ENCODE peak calls at places on chromosome 7, in ten cellular contexts. One of them, this sample, is unnamed.

GRCh38 chr7:81232084-81232799 is 313.4 kb upstream of the SEMA3C start:
- DNase-seq in hepatocyte: no peak
- DNase-seq in transverse colon: peak
- DNase-seq in epithelial cell of proximal tubule: no peak
- DNase-seq in heart right ventricle: no peak
- DNase-seq in dorsolateral prefrontal cortex: no peak
- DNase-seq in ovary: no peak
- DNase-seq in left ventricle myocardium inferior: peak
- DNase-seq in colonic mucosa: no peak
- DNase-seq in stomach: peak
- DNase-seq in this sample: no peak

GRCh38 chr7:42794673-42795072 is 117.2 kb downstream of the C7orf25 start:
- DNase-seq in heart right ventricle: no peak
- DNase-seq in transverse colon: no peak
- DNase-seq in stomach: no peak
- DNase-seq in left ventricle myocardium inferior: no peak
- DNase-seq in hepatocyte: no peak
- DNase-seq in ovary: no peak
- DNase-seq in epithelial cell of proximal tubule: no peak
- DNase-seq in colonic mucosa: no peak
- DNase-seq in dorsolateral prefrontal cortex: no peak
- DNase-seq in this sample: no peak

GRCh38 chr7:156650042-156650441 is 9.5 kb downstream of the RNF32 start:
- DNase-seq in heart right ventricle: no peak
- DNase-seq in colonic mucosa: peak
- DNase-seq in ovary: no peak
- DNase-seq in transverse colon: peak
- DNase-seq in epithelial cell of proximal tubule: no peak
- DNase-seq in left ventricle myocardium inferior: no peak
- DNase-seq in dorsolateral prefrontal cortex: no peak
- DNase-seq in hepatocyte: peak
- DNase-seq in stomach: peak
- DNase-seq in this sample: peak

GRCh38 chr7:73429218-73429617 is 4.4 kb upstream of the FZD9 start:
- DNase-seq in ovary: peak
- DNase-seq in colonic mucosa: no peak
- DNase-seq in hepatocyte: peak
- DNase-seq in epithelial cell of proximal tubule: no peak
- DNase-seq in heart right ventricle: no peak
- DNase-seq in left ventricle myocardium inferior: no peak
- DNase-seq in transverse colon: no peak
- DNase-seq in dorsolateral prefrontal cortex: no peak
- DNase-seq in stomach: no peak
- DNase-seq in this sample: peak

GRCh38 chr7:157276731-157277562 is 59.9 kb upstream of the DNAJB6 start:
- DNase-seq in epithelial cell of proximal tubule: no peak
- DNase-seq in ovary: no peak
- DNase-seq in heart right ventricle: no peak
- DNase-seq in transverse colon: no peak
- DNase-seq in hepatocyte: no peak
- DNase-seq in left ventricle myocardium inferior: no peak
- DNase-seq in colonic mucosa: no peak
- DNase-seq in dorsolateral prefrontal cortex: no peak
- DNase-seq in stomach: no peak
- DNase-seq in this sample: no peak

GRCh38 chr7:51023547-51023946 is 240.9 kb upstream of the GRB10 start:
- DNase-seq in transverse colon: no peak
- DNase-seq in heart right ventricle: no peak
- DNase-seq in hepatocyte: no peak
- DNase-seq in epithelial cell of proximal tubule: no peak
- DNase-seq in left ventricle myocardium inferior: no peak
- DNase-seq in colonic mucosa: peak
- DNase-seq in ovary: no peak
- DNase-seq in stomach: no peak
- DNase-seq in dorsolateral prefrontal cortex: no peak
- DNase-seq in this sample: no peak

GRCh38 chr7:66921396-66921917 is 432 bp downstream of the TMEM248 start:
- DNase-seq in left ventricle myocardium inferior: no peak
- DNase-seq in stomach: peak
- DNase-seq in ovary: peak
- DNase-seq in colonic mucosa: peak
- DNase-seq in heart right ventricle: peak
- DNase-seq in epithelial cell of proximal tubule: no peak
- DNase-seq in hepatocyte: peak
- DNase-seq in transverse colon: peak
- DNase-seq in dorsolateral prefrontal cortex: no peak
- DNase-seq in this sample: peak

GRCh38 chr7:158569858-158570239 is 17.8 kb downstream of the PTPRN2 start:
- DNase-seq in epithelial cell of proximal tubule: no peak
- DNase-seq in colonic mucosa: no peak
- DNase-seq in left ventricle myocardium inferior: no peak
- DNase-seq in heart right ventricle: no peak
- DNase-seq in transverse colon: no peak
- DNase-seq in hepatocyte: no peak
- DNase-seq in dorsolateral prefrontal cortex: no peak
- DNase-seq in ovary: no peak
- DNase-seq in stomach: no peak
- DNase-seq in this sample: no peak

GRCh38 chr7:99385564-99385963 is 11.0 kb downstream of the ARPC1B start:
- DNase-seq in stomach: no peak
- DNase-seq in ovary: no peak
- DNase-seq in hepatocyte: no peak
- DNase-seq in left ventricle myocardium inferior: no peak
- DNase-seq in heart right ventricle: no peak
- DNase-seq in dorsolateral prefrontal cortex: no peak
- DNase-seq in epithelial cell of proximal tubule: no peak
- DNase-seq in colonic mucosa: no peak
- DNase-seq in transverse colon: no peak
- DNase-seq in this sample: no peak

GRCh38 chr7:22248111-22248809 is 108.7 kb downstream of the RAPGEF5 start:
- DNase-seq in left ventricle myocardium inferior: no peak
- DNase-seq in transverse colon: no peak
- DNase-seq in dorsolateral prefrontal cortex: no peak
- DNase-seq in stomach: no peak
- DNase-seq in epithelial cell of proximal tubule: no peak
- DNase-seq in heart right ventricle: no peak
- DNase-seq in colonic mucosa: no peak
- DNase-seq in hepatocyte: no peak
- DNase-seq in ovary: no peak
- DNase-seq in this sample: peak

GRCh38 chr7:22250390-22250789 is 106.6 kb downstream of the RAPGEF5 start:
- DNase-seq in colonic mucosa: no peak
- DNase-seq in heart right ventricle: no peak
- DNase-seq in left ventricle myocardium inferior: no peak
- DNase-seq in epithelial cell of proximal tubule: no peak
- DNase-seq in hepatocyte: no peak
- DNase-seq in transverse colon: no peak
- DNase-seq in dorsolateral prefrontal cortex: no peak
- DNase-seq in ovary: no peak
- DNase-seq in stomach: no peak
- DNase-seq in this sample: no peak

GRCh38 chr7:22251906-22252495 is 105.0 kb downstream of the RAPGEF5 start:
- DNase-seq in ovary: no peak
- DNase-seq in transverse colon: no peak
- DNase-seq in dorsolateral prefrontal cortex: no peak
- DNase-seq in heart right ventricle: no peak
- DNase-seq in epithelial cell of proximal tubule: no peak
- DNase-seq in stomach: no peak
- DNase-seq in left ventricle myocardium inferior: no peak
- DNase-seq in colonic mucosa: no peak
- DNase-seq in hepatocyte: no peak
- DNase-seq in this sample: no peak

GRCh38 chr7:22252886-22253536 is 103.9 kb downstream of the RAPGEF5 start:
- DNase-seq in ovary: no peak
- DNase-seq in dorsolateral prefrontal cortex: no peak
- DNase-seq in colonic mucosa: no peak
- DNase-seq in transverse colon: no peak
- DNase-seq in epithelial cell of proximal tubule: no peak
- DNase-seq in stomach: no peak
- DNase-seq in hepatocyte: no peak
- DNase-seq in heart right ventricle: no peak
- DNase-seq in left ventricle myocardium inferior: no peak
- DNase-seq in this sample: no peak

DNA sequence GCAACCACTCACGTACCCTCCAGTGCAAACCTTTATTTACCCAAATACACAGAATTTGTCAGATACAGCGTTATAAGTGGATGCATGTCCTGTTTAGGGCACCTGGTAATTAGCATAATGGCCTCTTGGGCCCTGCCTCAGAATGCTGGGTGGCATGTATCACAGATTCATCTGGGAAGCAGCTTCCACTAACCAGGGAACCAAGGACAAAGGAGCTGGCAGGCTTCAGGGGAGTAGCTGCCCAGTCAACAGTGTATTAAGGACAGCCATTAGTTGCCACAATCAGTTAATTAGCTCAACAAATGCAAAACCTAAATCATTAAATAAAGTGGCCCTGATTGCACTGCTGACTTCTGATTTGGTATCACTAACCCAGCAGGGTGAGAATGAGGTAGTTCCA is 105.7 kb downstream of the RAPGEF5 start:
- DNase-seq in epithelial cell of proximal tubule: no peak
- DNase-seq in stomach: no peak
- DNase-seq in hepatocyte: no peak
- DNase-seq in left ventricle myocardium inferior: no peak
- DNase-seq in dorsolateral prefrontal cortex: no peak
- DNase-seq in transverse colon: no peak
- DNase-seq in heart right ventricle: no peak
- DNase-seq in ovary: no peak
- DNase-seq in colonic mucosa: no peak
- DNase-seq in this sample: no peak
- TF ChIP-seq CTCF in epithelial cell of proximal tubule: no peak
- TF ChIP-seq CTCF in stomach: no peak
- TF ChIP-seq CTCF in hepatocyte: no peak
- TF ChIP-seq CTCF in left ventricle myocardium inferior: no peak
- TF ChIP-seq CTCF in dorsolateral prefrontal cortex: no peak
- TF ChIP-seq CTCF in transverse colon: no peak
- TF ChIP-seq CTCF in heart right ventricle: no peak
- TF ChIP-seq CTCF in ovary: no peak
- TF ChIP-seq CTCF in colonic mucosa: no peak
- TF ChIP-seq CTCF in this sample: no peak

GRCh38 chr7:149241695-149242094 is 2.2 kb downstream of the ZNF212 start:
- DNase-seq in dorsolateral prefrontal cortex: no peak
- DNase-seq in colonic mucosa: no peak
- DNase-seq in left ventricle myocardium inferior: no peak
- DNase-seq in epithelial cell of proximal tubule: no peak
- DNase-seq in hepatocyte: no peak
- DNase-seq in heart right ventricle: no peak
- DNase-seq in stomach: no peak
- DNase-seq in transverse colon: no peak
- DNase-seq in ovary: no peak
- DNase-seq in this sample: no peak
- H3K4me3 ChIP-seq in dorsolateral prefrontal cortex: no peak
- H3K4me3 ChIP-seq in colonic mucosa: no peak
- H3K4me3 ChIP-seq in left ventricle myocardium inferior: no peak
- H3K4me3 ChIP-seq in epithelial cell of proximal tubule: no peak
- H3K4me3 ChIP-seq in hepatocyte: no peak
- H3K4me3 ChIP-seq in heart right ventricle: no peak
- H3K4me3 ChIP-seq in stomach: no peak
- H3K4me3 ChIP-seq in transverse colon: no peak
- H3K4me3 ChIP-seq in ovary: no peak
- H3K4me3 ChIP-seq in this sample: no peak

GRCh38 chr7:1571261-1571650 is 1.4 kb upstream of the PSMG3 start:
- DNase-seq in stomach: no peak
- DNase-seq in colonic mucosa: no peak
- DNase-seq in transverse colon: no peak
- DNase-seq in epithelial cell of proximal tubule: no peak
- DNase-seq in heart right ventricle: no peak
- DNase-seq in ovary: no peak
- DNase-seq in hepatocyte: peak
- DNase-seq in left ventricle myocardium inferior: no peak
- DNase-seq in dorsolateral prefrontal cortex: no peak
- DNase-seq in this sample: peak

GRCh38 chr7:1572111-1572510 is 2.3 kb upstream of the PSMG3 start:
- DNase-seq in dorsolateral prefrontal cortex: no peak
- DNase-seq in transverse colon: no peak
- DNase-seq in epithelial cell of proximal tubule: no peak
- DNase-seq in heart right ventricle: no peak
- DNase-seq in colonic mucosa: no peak
- DNase-seq in hepatocyte: no peak
- DNase-seq in stomach: no peak
- DNase-seq in ovary: no peak
- DNase-seq in left ventricle myocardium inferior: no peak
- DNase-seq in this sample: no peak

GRCh38 chr7:1569440-1569832 is 396 bp downstream of the PSMG3 start:
- DNase-seq in left ventricle myocardium inferior: no peak
- DNase-seq in dorsolateral prefrontal cortex: no peak
- DNase-seq in epithelial cell of proximal tubule: no peak
- DNase-seq in transverse colon: no peak
- DNase-seq in colonic mucosa: peak
- DNase-seq in hepatocyte: no peak
- DNase-seq in heart right ventricle: no peak
- DNase-seq in ovary: no peak
- DNase-seq in stomach: no peak
- DNase-seq in this sample: no peak

GRCh38 chr7:1569016-1569415 is 816 bp downstream of the PSMG3 start:
- DNase-seq in ovary: no peak
- DNase-seq in dorsolateral prefrontal cortex: no peak
- DNase-seq in epithelial cell of proximal tubule: no peak
- DNase-seq in transverse colon: no peak
- DNase-seq in heart right ventricle: no peak
- DNase-seq in hepatocyte: no peak
- DNase-seq in stomach: no peak
- DNase-seq in colonic mucosa: peak
- DNase-seq in left ventricle myocardium inferior: no peak
- DNase-seq in this sample: peak

GRCh38 chr7:1569833-1570632 is at the start of gene PSMG3:
- DNase-seq in ovary: peak
- DNase-seq in heart right ventricle: peak
- DNase-seq in stomach: peak
- DNase-seq in left ventricle myocardium inferior: peak
- DNase-seq in colonic mucosa: peak
- DNase-seq in hepatocyte: peak
- DNase-seq in dorsolateral prefrontal cortex: peak
- DNase-seq in transverse colon: peak
- DNase-seq in epithelial cell of proximal tubule: no peak
- DNase-seq in this sample: peak
- TF ChIP-seq CTCF in ovary: peak
- TF ChIP-seq CTCF in heart right ventricle: peak
- TF ChIP-seq CTCF in stomach: no peak
- TF ChIP-seq CTCF in left ventricle myocardium inferior: peak
- TF ChIP-seq CTCF in colonic mucosa: no peak
- TF ChIP-seq CTCF in hepatocyte: peak
- TF ChIP-seq CTCF in dorsolateral prefrontal cortex: peak
- TF ChIP-seq CTCF in transverse colon: peak
- TF ChIP-seq CTCF in epithelial cell of proximal tubule: peak
- TF ChIP-seq CTCF in this sample: peak

DNA sequence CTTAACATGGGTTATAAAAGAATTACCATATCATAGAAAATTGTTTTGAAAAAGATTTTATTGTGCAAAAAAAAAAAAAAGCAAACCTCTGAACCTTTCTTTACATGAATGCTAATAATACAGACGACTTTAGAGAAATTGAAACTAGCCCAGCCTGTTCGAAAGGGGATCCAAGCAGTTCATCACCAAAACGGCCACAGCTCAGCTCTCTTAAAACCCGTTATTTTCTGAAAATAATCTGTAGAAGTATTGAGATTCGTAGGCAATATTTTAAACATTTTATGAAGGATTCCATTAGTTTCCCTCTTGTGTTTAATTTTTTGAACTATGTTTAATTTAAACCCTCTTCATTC is 9.9 kb upstream of the GSAP start:
- DNase-seq in colonic mucosa: no peak
- DNase-seq in heart right ventricle: no peak
- DNase-seq in hepatocyte: no peak
- DNase-seq in epithelial cell of proximal tubule: no peak
- DNase-seq in ovary: no peak
- DNase-seq in dorsolateral prefrontal cortex: no peak
- DNase-seq in transverse colon: no peak
- DNase-seq in left ventricle myocardium inferior: no peak
- DNase-seq in stomach: no peak
- DNase-seq in this sample: no peak
- H3K4me3 ChIP-seq in colonic mucosa: no peak
- H3K4me3 ChIP-seq in heart right ventricle: peak
- H3K4me3 ChIP-seq in hepatocyte: no peak
- H3K4me3 ChIP-seq in epithelial cell of proximal tubule: no peak
- H3K4me3 ChIP-seq in ovary: no peak
- H3K4me3 ChIP-seq in dorsolateral prefrontal cortex: peak
- H3K4me3 ChIP-seq in transverse colon: no peak
- H3K4me3 ChIP-seq in left ventricle myocardium inferior: peak
- H3K4me3 ChIP-seq in stomach: no peak
- H3K4me3 ChIP-seq in this sample: no peak